ENCODE peak calls at places on chromosomes 7 and 10, in eight cellular contexts. Z is activated CD4-positive, CD25-positive, alpha-beta regulatory T cell; H is kidney tubule cell; Q is activated CD8-positive, alpha-beta T cell treated with anti-CD3 and anti-CD28 coated beads for 36 hours; A is GDM1; F is adipocyte; T is CMK; O is cardiac muscle cell. M is an unnamed sample.

GRCh38 chr7:159128767-159129166 is 15.9 kb downstream of the VIPR2 start:
- DNase-seq in Q (no peak), A (no peak), T (no peak), Z (no peak), F (no peak), H (no peak), O (no peak), M (no peak)

GRCh38 chr10:119734396-119735332 is 8.8 kb downstream of the INPP5F start:
- DNase-seq in Z (no peak), H (peak), F (peak), Q (no peak), O (no peak), T (no peak), A (no peak), M (no peak)

GRCh38 chr7:24722386-24723177 is 34.7 kb downstream of the GSDME start:
- DNase-seq in Z (no peak), A (no peak), T (no peak), H (peak), Q (no peak), O (peak), F (peak), M (no peak)

GRCh38 chr7:6359742-6360141 is 87.3 kb upstream of the CYTH3 start:
- DNase-seq in A (no peak), O (no peak), Z (no peak), T (no peak), F (no peak), Q (no peak), H (no peak), M (no peak)

GRCh38 chr7:32892521-32893224 is 1.1 kb upstream of the KBTBD2 start:
- DNase-seq in Z (peak), H (peak), O (peak), Q (peak), F (peak), A (peak), T (no peak), M (peak)

GRCh38 chr10:35372329-35372728 is 36.0 kb downstream of the CCNY start:
- DNase-seq in O (peak), A (peak), Z (no peak), Q (no peak), F (no peak), T (no peak), H (peak), M (no peak)

GRCh38 chr7:116340201-116340847 is 130.0 kb downstream of the TES start:
- DNase-seq in H (peak), A (no peak), F (no peak), Q (no peak), Z (no peak), T (no peak), O (no peak), M (no peak)

GRCh38 chr10:12945709-12946359 is 55.7 kb downstream of the CCDC3 start:
- DNase-seq in H (no peak), A (no peak), Q (peak), T (no peak), F (no peak), Z (no peak), O (no peak), M (no peak)

GRCh38 chr10:124744047-124744687 is at the start of gene FAM53B:
- DNase-seq in H (peak), T (no peak), Q (peak), A (peak), Z (peak), F (peak), O (peak), M (peak)

GRCh38 chr10:102065561-102066420 is 642 bp downstream of the HPS6 start:
- DNase-seq in H (peak), Q (peak), F (peak), Z (no peak), O (peak), T (no peak), A (no peak), M (peak)

GRCh38 chr10:101841826-101842225 is 1.8 kb downstream of the KCNIP2 start:
- DNase-seq in A (no peak), T (no peak), Q (no peak), H (no peak), O (no peak), Z (no peak), F (no peak), M (no peak)

GRCh38 chr10:83606275-83606674 is 533.0 kb upstream of the GHITM start:
- DNase-seq in Q (no peak), F (peak), O (peak), T (no peak), Z (no peak), H (no peak), A (no peak), M (no peak)

GRCh38 chr7:40880581-40880980 is 745.8 kb downstream of the SUGCT start:
- DNase-seq in Q (no peak), F (peak), O (no peak), A (no peak), H (no peak), Z (no peak), T (no peak), M (no peak)

GRCh38 chr10:18658301-18658991 is 785 bp upstream of the ARL5B start:
- DNase-seq in Z (peak), T (no peak), F (peak), O (no peak), Q (no peak), H (peak), A (no peak), M (peak)

GRCh38 chr10:10564081-10564480 is 453.6 kb upstream of the CELF2 start:
- DNase-seq in F (no peak), H (no peak), A (no peak), O (no peak), Z (no peak), T (no peak), Q (no peak), M (no peak)

GRCh38 chr7:88083883-88084282 is 136.0 kb downstream of the SRI start:
- DNase-seq in T (no peak), Q (no peak), H (no peak), F (no peak), Z (no peak), O (no peak), A (no peak), M (no peak)

GRCh38 chr7:97145068-97145467 is 27.6 kb downstream of the SDHAF3 start:
- DNase-seq in Q (no peak), T (no peak), O (no peak), F (peak), Z (no peak), A (no peak), H (peak), M (no peak)

GRCh38 chr10:78856421-78856820 is 212.3 kb upstream of the ZMIZ1 start:
- DNase-seq in Q (no peak), F (no peak), H (no peak), Z (no peak), O (no peak), T (no peak), A (no peak), M (no peak)

GRCh38 chr7:2037805-2038635 is 194.7 kb downstream of the MAD1L1 start:
- DNase-seq in A (no peak), Q (peak), F (no peak), Z (no peak), O (no peak), H (peak), T (no peak), M (no peak)

GRCh38 chr10:49033939-49034338 is 81.4 kb downstream of the VSTM4 start:
- DNase-seq in H (no peak), Q (no peak), F (no peak), A (no peak), T (no peak), Z (no peak), O (no peak), M (no peak)

GRCh38 chr10:120824864-120825263 is 26.3 kb upstream of the WDR11 start:
- DNase-seq in T (no peak), A (peak), O (peak), Q (peak), H (peak), F (peak), Z (no peak), M (peak)

GRCh38 chr7:23680417-23681405 is 712 bp downstream of the FAM221A start:
- DNase-seq in Q (peak), O (peak), H (peak), F (peak), T (no peak), A (no peak), Z (peak), M (peak)

GRCh38 chr7:15709978-15710377 is 23.5 kb upstream of the MEOX2 start:
- DNase-seq in A (no peak), Q (no peak), O (no peak), Z (no peak), T (no peak), H (peak), F (no peak), M (no peak)

GRCh38 chr10:23439920-23440875 is 1.3 kb downstream of the OTUD1 start:
- DNase-seq in O (peak), F (peak), T (no peak), A (no peak), Q (peak), Z (peak), H (peak), M (peak)

GRCh38 chr10:133070402-133070801 is 17.3 kb upstream of the ADGRA1 start:
- DNase-seq in A (no peak), F (no peak), O (no peak), Z (no peak), Q (no peak), T (no peak), H (no peak), M (no peak)

GRCh38 chr7:142371586-142372377 is 113.9 kb upstream of the PRSS58 start:
- DNase-seq in O (no peak), Q (no peak), F (no peak), Z (no peak), T (no peak), H (peak), A (no peak), M (no peak)

GRCh38 chr7:47045169-47045568 is 536.7 kb downstream of the TNS3 start:
- DNase-seq in A (no peak), T (no peak), O (peak), F (no peak), Q (no peak), Z (no peak), H (no peak), M (no peak)

GRCh38 chr7:137985897-137986251 is 16.0 kb downstream of the CREB3L2 start:
- DNase-seq in H (no peak), Q (no peak), O (no peak), F (no peak), T (no peak), Z (no peak), A (no peak), M (no peak)

GRCh38 chr7:64799-65430 is 127.5 kb upstream of the FAM20C start:
- DNase-seq in H (peak), A (no peak), O (peak), T (no peak), F (no peak), Q (no peak), Z (no peak), M (no peak)

GRCh38 chr7:75721426-75721825 is 17.3 kb downstream of the HIP1 start:
- DNase-seq in H (no peak), Q (no peak), T (no peak), Z (no peak), A (no peak), O (no peak), F (no peak), M (no peak)

GRCh38 chr7:24885305-24885704 is 94.7 kb downstream of the OSBPL3 start:
- DNase-seq in F (no peak), H (no peak), Z (no peak), O (no peak), Q (no peak), T (no peak), A (no peak), M (no peak)

GRCh38 chr7:136874393-136875032 is 6.1 kb downstream of the CHRM2 start:
- DNase-seq in H (peak), T (no peak), F (peak), O (no peak), Q (no peak), Z (no peak), A (no peak), M (no peak)

GRCh38 chr10:6621536-6621935 is 41.5 kb upstream of the PRKCQ start:
- DNase-seq in F (peak), H (peak), O (no peak), Q (no peak), Z (no peak), A (no peak), T (no peak), M (no peak)

GRCh38 chr7:7261863-7262262 is 79.5 kb downstream of the C1GALT1 start:
- DNase-seq in Z (no peak), H (no peak), T (no peak), F (no peak), A (no peak), O (no peak), Q (no peak), M (no peak)

GRCh38 chr10:71270301-71270777 is 48.7 kb upstream of the SLC29A3 start:
- DNase-seq in O (peak), A (peak), Q (peak), T (peak), Z (no peak), F (peak), H (peak), M (peak)

GRCh38 chr7:158863611-158864506 is 7.5 kb downstream of the DYNC2I1 start:
- DNase-seq in F (peak), Z (no peak), H (peak), T (peak), O (peak), A (peak), Q (peak), M (no peak)

GRCh38 chr7:91636129-91636724 is 244.3 kb downstream of the MTERF1 start:
- DNase-seq in T (no peak), H (peak), Q (peak), F (no peak), O (peak), Z (no peak), A (no peak), M (no peak)

GRCh38 chr10:6737080-6737641 is 157.1 kb upstream of the PRKCQ start:
- DNase-seq in Z (no peak), H (peak), Q (no peak), A (no peak), F (peak), T (no peak), O (peak), M (no peak)

M was measured in glutamatergic neuron.